ENCODE peak calls at places on chromosomes 2 and 18, in seven cellular contexts. K is NCI-H1105 treated with DMSO at 0.1 percent for 48 hours; V is coronary artery; D is T-helper 2 cell; M is stimulated activated naive B cell treated with anti-CD40 and anti-IgM and Interleukin-4, amounts not matched to agents 10 μg/mL and 1 μg/mL and 100 μg/mL, for 72 hours; Y is stimulated activated CD4-positive, alpha-beta T cell treated with anti-CD3 and anti-CD28 coated beads, Interleukin-15, amount 100 ng/mL, for 24 hours; X is left ventricle myocardium superior. Q is an unnamed sample.

GRCh38 chr18:10715791-10716190 is 190.0 kb downstream of the NAPG start:
- DNase-seq in X (no peak), K (no peak), Y (no peak), M (no peak), D (no peak), V (no peak), Q (peak)

GRCh38 chr2:220782609-220783113 is 789.4 kb downstream of the EPHA4 start:
- DNase-seq in Y (no peak), M (no peak), V (no peak), K (no peak), D (no peak), X (no peak), Q (no peak)

GRCh38 chr2:75315436-75315835 is 116.1 kb upstream of the TACR1 start:
- DNase-seq in Y (no peak), K (no peak), M (no peak), X (no peak), V (no peak), D (no peak), Q (no peak)

GRCh38 chr2:149049142-149049541 is 10.6 kb downstream of the LYPD6B start:
- DNase-seq in K (no peak), M (no peak), V (no peak), Y (no peak), X (no peak), D (no peak), Q (no peak)

GRCh38 chr2:98903767-98904485 is 32.1 kb downstream of the CRACDL start:
- DNase-seq in X (no peak), M (no peak), V (no peak), K (no peak), Y (no peak), D (no peak), Q (no peak)

GRCh38 chr2:15638720-15639119 is 47.1 kb downstream of the DDX1 start:
- DNase-seq in V (peak), M (no peak), D (no peak), K (no peak), X (no peak), Y (no peak), Q (no peak)

GRCh38 chr2:385061-385460 is 97.2 kb upstream of the ALKAL2 start:
- DNase-seq in V (no peak), M (no peak), K (no peak), X (no peak), D (no peak), Y (no peak), Q (no peak)

GRCh38 chr2:162114291-162114690 is 37.8 kb downstream of the GCG start:
- DNase-seq in X (no peak), K (no peak), M (no peak), D (no peak), Y (no peak), V (no peak), Q (no peak)

GRCh38 chr2:187263675-187264580 is 184.1 kb downstream of the CALCRL start:
- DNase-seq in V (no peak), M (no peak), D (no peak), X (no peak), Y (no peak), K (no peak), Q (no peak)

GRCh38 chr18:58896268-58896667 is 31.6 kb downstream of the ZNF532 start:
- DNase-seq in K (no peak), Y (no peak), X (no peak), D (peak), V (no peak), M (peak), Q (no peak)

GRCh38 chr18:76686737-76687231 is 135.6 kb upstream of the ZNF236 start:
- DNase-seq in X (peak), M (no peak), K (peak), D (peak), V (no peak), Y (peak), Q (peak)

GRCh38 chr2:236164201-236164982 is 3.8 kb downstream of the GBX2 start:
- DNase-seq in D (no peak), X (no peak), Y (no peak), V (peak), K (no peak), M (no peak), Q (no peak)

GRCh38 chr2:133266075-133266925 is 302.0 kb downstream of the NCKAP5 start:
- DNase-seq in Y (no peak), D (peak), X (peak), V (no peak), K (peak), M (no peak), Q (peak)

GRCh38 chr2:81984969-81985637 is 1680.6 kb upstream of the LRRTM1 start:
- DNase-seq in M (no peak), D (no peak), Y (no peak), X (no peak), K (no peak), V (no peak), Q (no peak)

GRCh38 chr2:223007531-223007930 is 44.5 kb upstream of the KCNE4 start:
- DNase-seq in D (no peak), Y (no peak), M (no peak), X (no peak), K (no peak), V (no peak), Q (no peak)

GRCh38 chr2:34815052-34815741 is 1216.1 kb upstream of the FAM98A start:
- DNase-seq in V (no peak), M (no peak), Y (no peak), X (no peak), K (no peak), D (no peak), Q (no peak)

GRCh38 chr18:23317975-23318675 is 135.0 kb upstream of the RIOK3 start:
- DNase-seq in X (no peak), D (peak), V (no peak), K (no peak), Y (no peak), M (no peak), Q (no peak)

GRCh38 chr2:216132585-216132984 is 23.4 kb downstream of the XRCC5 start:
- DNase-seq in K (no peak), X (no peak), D (no peak), V (no peak), M (no peak), Y (no peak), Q (no peak)

GRCh38 chr2:136386046-136386445 is 268.1 kb upstream of the CXCR4 start:
- DNase-seq in V (no peak), M (no peak), Y (no peak), K (no peak), X (no peak), D (no peak), Q (no peak)

Q was measured in right cardiac atrium.